ENCODE peak calls at places on chromosome 1, in nine cellular contexts. S, Y, X, F, Q, Z, J, I and N are unnamed samples.

GRCh38 chr1:5754079-5754431 is 238.2 kb downstream of the NPHP4 start:
- DNase-seq in F (no peak), I (no peak), J (no peak), Z (no peak), Y (no peak), Q (no peak), S (no peak), X (no peak), N (no peak)

GRCh38 chr1:177902151-177902765 is 67.6 kb downstream of the SEC16B start:
- DNase-seq in J (no peak), Q (no peak), Y (no peak), S (no peak), Z (no peak), F (no peak), X (no peak), I (no peak), N (no peak)

GRCh38 chr1:85230305-85230977 is 29.0 kb downstream of the C1orf52 start:
- DNase-seq in J (peak), I (no peak), Q (no peak), Z (peak), Y (no peak), S (no peak), F (no peak), X (peak), N (no peak)

GRCh38 chr1:91768786-91769697 is 116.9 kb downstream of the TGFBR3 start:
- DNase-seq in Y (no peak), F (peak), S (no peak), I (no peak), J (no peak), Z (no peak), X (no peak), Q (peak), N (no peak)

GRCh38 chr1:41851589-41851988 is 67.1 kb downstream of the HIVEP3 start:
- DNase-seq in X (no peak), I (no peak), Z (no peak), J (no peak), Y (no peak), F (peak), Q (peak), S (no peak), N (no peak)

GRCh38 chr1:7884757-7885156 is 31.9 kb upstream of the UTS2 start:
- DNase-seq in Q (no peak), S (no peak), J (no peak), Y (no peak), I (no peak), Z (no peak), X (no peak), F (no peak), N (no peak)

GRCh38 chr1:91777630-91778300 is 108.2 kb downstream of the TGFBR3 start:
- DNase-seq in I (no peak), X (no peak), J (no peak), S (no peak), Y (no peak), F (no peak), Q (no peak), Z (peak), N (no peak)

GRCh38 chr1:39154553-39155361 is 49.7 kb upstream of the MACF1 start:
- DNase-seq in Z (no peak), J (no peak), Y (no peak), Q (no peak), X (no peak), I (no peak), F (peak), S (no peak), N (no peak)

GRCh38 chr1:55690366-55690765 is 475.2 kb upstream of the USP24 start:
- DNase-seq in X (no peak), Z (no peak), F (no peak), Q (no peak), I (no peak), S (no peak), Y (no peak), J (no peak), N (no peak)

GRCh38 chr1:23027352-23027907 is 8.2 kb downstream of the KDM1A start:
- DNase-seq in Z (no peak), F (no peak), X (no peak), S (no peak), J (no peak), Y (no peak), I (no peak), Q (no peak), N (no peak)

GRCh38 chr1:39189592-39190041 is 14.9 kb upstream of the MACF1 start:
- DNase-seq in F (peak), J (no peak), Q (no peak), Y (no peak), X (no peak), Z (no peak), S (no peak), I (no peak), N (no peak)

GRCh38 chr1:103945774-103946173 is 196.1 kb downstream of the AMY1C start:
- DNase-seq in Z (no peak), Q (no peak), J (no peak), F (no peak), I (no peak), Y (no peak), X (no peak), S (no peak), N (no peak)

GRCh38 chr1:102550729-102551384 is 554.1 kb upstream of the OLFM3 start:
- DNase-seq in F (no peak), Y (no peak), X (no peak), I (no peak), Q (no peak), J (no peak), S (no peak), Z (peak), N (no peak)

GRCh38 chr1:150537732-150538684 is 11.2 kb upstream of the ADAMTSL4 start:
- DNase-seq in Y (no peak), Q (no peak), S (no peak), J (no peak), X (no peak), F (peak), Z (no peak), I (no peak), N (no peak)

GRCh38 chr1:35408925-35409324 is 140.4 kb downstream of the ZMYM4 start:
- DNase-seq in S (no peak), F (no peak), Y (no peak), J (no peak), Q (no peak), I (no peak), X (no peak), Z (no peak), N (no peak)

GRCh38 chr1:61221642-61222041 is 139.3 kb downstream of the NFIA start:
- DNase-seq in Q (no peak), F (no peak), I (no peak), X (no peak), Z (no peak), J (no peak), Y (no peak), S (no peak), N (no peak)

GRCh38 chr1:247286134-247286670 is 30.3 kb downstream of the VN1R5 start:
- DNase-seq in Q (no peak), I (no peak), J (no peak), Z (no peak), X (no peak), Y (no peak), F (no peak), S (no peak), N (no peak)

GRCh38 chr1:36034692-36035091 is 49.2 kb upstream of the TEKT2 start:
- DNase-seq in I (no peak), Z (no peak), Y (no peak), S (no peak), X (no peak), J (no peak), Q (peak), F (peak), N (no peak)

GRCh38 chr1:240091614-240092300 is at the start of gene FMN2:
- DNase-seq in J (no peak), X (no peak), Q (peak), I (no peak), F (peak), S (no peak), Z (peak), Y (no peak), N (no peak)

GRCh38 chr1:65476327-65476726 is 55.9 kb downstream of the LEPR start:
- DNase-seq in S (no peak), Y (no peak), Z (no peak), Q (no peak), F (no peak), X (no peak), I (no peak), J (no peak), N (no peak)

GRCh38 chr1:85330711-85331290 is 54.4 kb upstream of the BCL10 start:
- DNase-seq in Q (no peak), I (no peak), S (no peak), Z (no peak), Y (no peak), X (no peak), J (no peak), F (peak), N (no peak)

GRCh38 chr1:7471836-7472235 is 299.3 kb upstream of the VAMP3 start:
- DNase-seq in Q (peak), I (no peak), Y (no peak), Z (peak), S (no peak), X (no peak), F (no peak), J (no peak), N (no peak)

GRCh38 chr1:96971849-96972602 is 250.4 kb downstream of the PTBP2 start:
- DNase-seq in Q (no peak), F (no peak), X (no peak), Y (no peak), S (no peak), J (no peak), I (no peak), Z (no peak), N (no peak)